ENCODE peak calls at places on chromosomes 6 and 20, in nine cellular contexts. T, L, Z, H, G, F, R, N and U are unnamed samples.

GRCh38 chr6:118896339-118897136 is 2.6 kb downstream of the ASF1A start:
- DNase-seq in L (peak; percentile 68), N (peak; percentile 67), F (peak; percentile 16), Z (peak; percentile 69), R (peak; percentile 69), H (peak; percentile 64), G (peak; percentile 65), T (peak; percentile 31), U (peak; percentile 40)

GRCh38 chr20:58308680-58309527 is 611 bp upstream of the RAB22A start:
- DNase-seq in R (peak; percentile 45), T (peak; percentile 92), F (no peak), G (peak; percentile 39), Z (no peak), N (peak; percentile 61), H (peak; percentile 63), L (peak; percentile 52), U (peak; percentile 29)

GRCh38 chr20:24977336-24977735 is 15.2 kb downstream of the APMAP start:
- DNase-seq in G (no peak), F (no peak), R (no peak), H (no peak), T (no peak), Z (no peak), L (no peak), N (no peak), U (no peak)

GRCh38 chr20:25033250-25033940 is 24.5 kb downstream of the ACSS1 start:
- DNase-seq in R (no peak), N (no peak), T (peak; percentile 36), F (no peak), L (no peak), Z (no peak), H (no peak), G (no peak), U (peak; percentile 50)

GRCh38 chr20:31841928-31842327 is 3.5 kb downstream of the FOXS1 start:
- DNase-seq in G (peak; percentile 79), N (no peak), R (no peak), L (peak; percentile 85), F (peak; percentile 92), H (no peak), T (no peak), Z (no peak), U (peak; percentile 55)

GRCh38 chr20:20780127-20780822 is 67.8 kb upstream of the RALGAPA2 start:
- DNase-seq in N (no peak), F (peak; percentile 37), G (peak; percentile 39), T (no peak), R (no peak), H (peak; percentile 19), Z (no peak), L (peak; percentile 41), U (peak; percentile 49)

GRCh38 chr6:152085533-152085932 is 278.1 kb downstream of the ESR1 start:
- DNase-seq in T (no peak), N (no peak), L (peak; percentile 45), H (no peak), Z (peak; percentile 76), G (peak; percentile 83), F (no peak), R (no peak), U (no peak)

GRCh38 chr6:170189236-170189635 is 101.6 kb downstream of the DLL1 start:
- DNase-seq in Z (no peak), T (no peak), G (no peak), H (no peak), F (no peak), L (no peak), R (no peak), N (no peak), U (no peak)

GRCh38 chr6:36114798-36115408 is 15.4 kb upstream of the MAPK13 start:
- DNase-seq in H (no peak), Z (no peak), R (peak; percentile 61), G (no peak), N (peak; percentile 84), F (no peak), T (no peak), L (no peak), U (no peak)

GRCh38 chr6:137882225-137882961 is 15.3 kb downstream of the TNFAIP3 start:
- DNase-seq in R (no peak), N (no peak), T (no peak), H (no peak), F (no peak), L (peak; percentile 60), G (no peak), Z (no peak), U (no peak)

GRCh38 chr6:122610690-122611455 is 668 bp downstream of the PKIB start:
- DNase-seq in G (peak; percentile 69), R (peak; percentile 53), N (no peak), T (peak; percentile 46), L (peak; percentile 29), F (peak; percentile 61), Z (peak; percentile 66), H (peak; percentile 81), U (peak; percentile 53)

GRCh38 chr20:50346372-50347347 is 156.0 kb downstream of the CEBPB start:
- DNase-seq in L (peak; percentile 90), N (no peak), R (no peak), H (no peak), Z (no peak), G (peak; percentile 86), T (peak; percentile 82), F (peak; percentile 58), U (peak; percentile 68)

GRCh38 chr6:1949533-1949932 is 295.9 kb downstream of the GMDS start:
- DNase-seq in G (peak; percentile 11), L (peak; percentile 42), H (no peak), T (no peak), N (no peak), Z (no peak), F (no peak), R (no peak), U (no peak)

GRCh38 chr20:54555150-54555549 is 79.8 kb downstream of the DOK5 start:
- DNase-seq in R (no peak), H (peak; percentile 35), F (no peak), Z (no peak), L (no peak), T (no peak), N (no peak), G (no peak), U (no peak)

GRCh38 chr20:51910202-51911050 is 108.1 kb upstream of the SALL4 start:
- DNase-seq in R (no peak), L (no peak), F (peak; percentile 21), N (no peak), G (peak; percentile 88), H (peak; percentile 65), Z (no peak), T (peak; percentile 36), U (peak; percentile 16)

GRCh38 chr6:4281341-4282293 is 146.2 kb upstream of the ECI2 start:
- DNase-seq in G (peak; percentile 81), Z (no peak), L (peak; percentile 51), F (peak; percentile 80), N (peak; percentile 2), R (peak; percentile 76), H (peak; percentile 85), T (no peak), U (peak; percentile 78)

GRCh38 chr20:10855778-10856177 is 182.0 kb upstream of the JAG1 start:
- DNase-seq in L (no peak), T (no peak), Z (no peak), H (no peak), G (no peak), N (no peak), R (no peak), F (no peak), U (no peak)

GRCh38 chr6:87421576-87421975 is 13.8 kb downstream of the CFAP206 start:
- DNase-seq in L (no peak), G (peak; percentile 49), R (no peak), N (no peak), T (peak; percentile 4), H (no peak), Z (no peak), F (peak; percentile 41), U (peak; percentile 22)

GRCh38 chr6:19394687-19395086 is 442.5 kb upstream of the ID4 start:
- DNase-seq in Z (no peak), H (no peak), F (no peak), T (no peak), R (no peak), L (no peak), N (no peak), G (no peak), U (no peak)

GRCh38 chr6:1020133-1020532 is 291.8 kb upstream of the FOXQ1 start:
- DNase-seq in G (no peak), L (no peak), F (no peak), R (no peak), N (no peak), T (no peak), Z (no peak), H (no peak), U (no peak)

GRCh38 chr6:43074847-43075741 is 1.0 kb upstream of the PTK7 start:
- DNase-seq in N (no peak), L (peak; percentile 77), Z (no peak), F (no peak), R (no peak), T (no peak), G (no peak), H (peak; percentile 45), U (peak; percentile 67)

GRCh38 chr6:125746731-125747588 is 2.5 kb upstream of the HEY2 start:
- DNase-seq in R (peak; percentile 94), F (peak; percentile 18), Z (no peak), G (peak; percentile 7), H (peak; percentile 97), N (peak; percentile 61), T (no peak), L (peak; percentile 50), U (peak; percentile 62)

GRCh38 chr6:108760158-108761050 is 87.8 kb upstream of the ARMC2 start:
- DNase-seq in R (no peak), G (no peak), Z (no peak), T (no peak), H (no peak), L (no peak), N (no peak), F (no peak), U (peak; percentile 49)

GRCh38 chr20:46816916-46817638 is 77.6 kb upstream of the EYA2 start:
- DNase-seq in Z (no peak), N (no peak), G (no peak), R (no peak), T (no peak), H (no peak), F (no peak), L (peak; percentile 5), U (no peak)
- H3K9me2 ChIP-seq in Z (no peaks in the 10 kb centered on the region), N (no peaks in the 10 kb centered on the region), G (no peaks in the 10 kb centered on the region), R (no peaks in the 10 kb centered on the region), T (no peaks in the 10 kb centered on the region), H (no peaks in the 10 kb centered on the region), F (no peaks in the 10 kb centered on the region), L (no peaks in the 10 kb centered on the region), U (no peaks in the 10 kb centered on the region)

GRCh38 chr6:154450498-154450897 is 60.0 kb downstream of the CNKSR3 start:
- DNase-seq in Z (no peak), L (no peak), N (no peak), R (no peak), G (no peak), H (no peak), T (no peak), F (no peak), U (no peak)
- H3K9me2 ChIP-seq in Z (no peaks in the 10 kb centered on the region), L (no peaks in the 10 kb centered on the region), N (no peaks in the 10 kb centered on the region), R (no peaks in the 10 kb centered on the region), G (no peaks in the 10 kb centered on the region), H (no peaks in the 10 kb centered on the region), T (no peaks in the 10 kb centered on the region), F (no peaks in the 10 kb centered on the region), U (no peaks in the 10 kb centered on the region)

GRCh38 chr20:33024609-33025317 is 6.7 kb upstream of the BPIFB6 start:
- DNase-seq in F (no peak), G (no peak), Z (no peak), L (no peak), N (no peak), R (no peak), H (no peak), T (no peak), U (no peak)
- H3K9me2 ChIP-seq in F (no peaks in the 10 kb centered on the region), G (no peaks in the 10 kb centered on the region), Z (no peaks in the 10 kb centered on the region), L (no peaks in the 10 kb centered on the region), N (no peaks in the 10 kb centered on the region), R (no peaks in the 10 kb centered on the region), H (peaks cover 6% of the 10 kb centered on the region), T (no peaks in the 10 kb centered on the region), U (no peaks in the 10 kb centered on the region)

GRCh38 chr6:30870546-30870945 is 13.8 kb upstream of the DDR1 start:
- DNase-seq in N (no peak), F (no peak), L (no peak), T (no peak), G (no peak), R (no peak), H (no peak), Z (no peak), U (no peak)
- H3K9me2 ChIP-seq in N (no peaks in the 10 kb centered on the region), F (no peaks in the 10 kb centered on the region), L (no peaks in the 10 kb centered on the region), T (no peaks in the 10 kb centered on the region), G (no peaks in the 10 kb centered on the region), R (no peaks in the 10 kb centered on the region), H (peaks cover 14% of the 10 kb centered on the region), Z (no peaks in the 10 kb centered on the region), U (no peaks in the 10 kb centered on the region)